ENCODE peak calls at places on chromosomes 11 and 22, in four cellular contexts. S is GM12865, Q is HepG2, R is fibroblast of lung. D is an unnamed sample.

GRCh38 chr11:80297808-80298460 is 857.1 kb upstream of the TENM4 start:
- DNase-seq in S (no peak), Q (no peak), R (peak; percentile 90), D (peak; percentile 9)

GRCh38 chr11:85974126-85974525 is 94.8 kb downstream of the PICALM start:
- DNase-seq in S (no peak), Q (no peak), R (peak; percentile 70), D (no peak)

GRCh38 chr22:24471570-24471969 is 23.6 kb upstream of the UPB1 start:
- DNase-seq in S (no peak), Q (no peak), R (peak; percentile 76), D (peak; percentile 86)

GRCh38 chr22:20239951-20240773 is 28.0 kb downstream of the RTN4R start:
- DNase-seq in S (no peak), Q (no peak), R (no peak), D (no peak)

GRCh38 chr11:20511982-20512381 is 87.4 kb upstream of the SLC6A5 start:
- DNase-seq in S (no peak), Q (no peak), R (no peak), D (no peak)

GRCh38 chr11:120399312-120399711 is 63.1 kb downstream of the ARHGEF12 start:
- DNase-seq in S (no peak), Q (no peak), R (peak; percentile 65), D (no peak)

GRCh38 chr11:61349916-61350315 is 11.8 kb downstream of the CYB561A3 start:
- DNase-seq in S (no peak), Q (no peak), R (no peak), D (no peak)

GRCh38 chr11:75768909-75769771 is 562 bp downstream of the DGAT2 start:
- DNase-seq in S (no peak), Q (no peak), R (no peak), D (no peak)

GRCh38 chr22:46454910-46455269 is 82.5 kb downstream of the CELSR1 start:
- DNase-seq in S (no peak), Q (no peak), R (no peak), D (peak; percentile 59)

GRCh38 chr11:85809881-85810280 is 1.1 kb downstream of the SYTL2 start:
- DNase-seq in S (no peak), Q (peak; percentile 9), R (no peak), D (peak; percentile 17)

GRCh38 chr22:33271390-33272161 is 213.4 kb upstream of the SYN3 start:
- DNase-seq in S (peak; percentile 87), Q (no peak), R (peak; percentile 7), D (peak; percentile 75)

GRCh38 chr11:133833101-133833898 is 12.0 kb downstream of the SPATA19 start:
- DNase-seq in S (no peak), Q (no peak), R (no peak), D (no peak)

GRCh38 chr11:111871693-111872161 is 346 bp upstream of the ALG9 start:
- DNase-seq in S (no peak), Q (no peak), R (no peak), D (no peak)

GRCh38 chr11:126257764-126258163 is 10.9 kb downstream of the SRPRA start:
- DNase-seq in S (no peak), Q (no peak), R (peak; percentile 35), D (no peak)

GRCh38 chr11:9895016-9895415 is 231.1 kb downstream of the SWAP70 start:
- DNase-seq in S (no peak), Q (no peak), R (no peak), D (peak; percentile 13)

GRCh38 chr11:45097721-45098493 is 48.5 kb upstream of the PRDM11 start:
- DNase-seq in S (peak; percentile 25), Q (no peak), R (peak; percentile 79), D (peak; percentile 80)

GRCh38 chr11:8870461-8871282 is 40.3 kb upstream of the AKIP1 start:
- DNase-seq in S (peak; percentile 68), Q (no peak), R (peak; percentile 75), D (peak; percentile 68)

GRCh38 chr11:95520765-95521542 is 268.6 kb downstream of the FAM76B start:
- DNase-seq in S (no peak), Q (no peak), R (peak; percentile 16), D (peak; percentile 78)

GRCh38 chr11:9642894-9643293 is 21.0 kb upstream of the SWAP70 start:
- DNase-seq in S (no peak), Q (no peak), R (no peak), D (no peak)

GRCh38 chr11:10450451-10451398 is 4.3 kb upstream of the AMPD3 start:
- DNase-seq in S (peak; percentile 43), Q (peak; percentile 32), R (peak; percentile 35), D (no peak)

GRCh38 chr11:2481253-2481652 is 36.4 kb downstream of the KCNQ1 start:
- DNase-seq in S (no peak), Q (no peak), R (no peak), D (no peak)

GRCh38 chr11:94017446-94017845 is 3.7 kb upstream of the HEPHL1 start:
- DNase-seq in S (no peak), Q (no peak), R (no peak), D (no peak)

GRCh38 chr11:13210424-13210823 is 67.2 kb upstream of the BMAL1 start:
- DNase-seq in S (peak; percentile 61), Q (peak; percentile 57), R (peak; percentile 86), D (peak; percentile 59)

GRCh38 chr11:65899356-65900124 is 648 bp downstream of the FOSL1 start:
- DNase-seq in S (peak; percentile 70), Q (peak; percentile 58), R (peak; percentile 71), D (peak; percentile 92)

GRCh38 chr22:19287889-19288288 is 3.6 kb downstream of the CLTCL1 start:
- DNase-seq in S (no peak), Q (no peak), R (peak; percentile 75), D (peak; percentile 22)

GRCh38 chr11:65817312-65817814 is 16.4 kb upstream of the SNX32 start:
- DNase-seq in S (no peak), Q (no peak), R (peak; percentile 20), D (no peak)

GRCh38 chr11:125514336-125515101 is 18.5 kb upstream of the FEZ1 start:
- DNase-seq in S (peak; percentile 89), Q (no peak), R (peak; percentile 45), D (peak; percentile 50)

GRCh38 chr11:11806586-11806985 is 35.2 kb upstream of the USP47 start:
- DNase-seq in S (no peak), Q (no peak), R (no peak), D (no peak)

GRCh38 chr11:80718611-80719291 is 1277.9 kb upstream of the TENM4 start:
- DNase-seq in S (no peak), Q (no peak), R (no peak), D (no peak)